ENCODE peak calls at places on chromosomes 5 and 9, in nine cellular contexts. X is left ventricle myocardium inferior; E is GM23248; H is mesenchymal stem cell; N is adrenal gland; D is aorta; B is kidney epithelial cell; W is osteoblast; Z is CD8-positive, alpha-beta T cell. Q is an unnamed sample. For H3K27me3, the result is how much of the 10 kb centered on the place peaks cover.

GRCh38 chr5:154129868-154130267 is 60.7 kb upstream of the GALNT10 start:
- DNase-seq in E (no peak), D (no peak), X (no peak), N (no peak), Z (no peak), H (no peak), B (no peak), W (no peak), Q (no peak)

GRCh38 chr9:69186841-69187611 is 12.9 kb downstream of the TJP2 start:
- DNase-seq in E (peak), X (no peak), Z (no peak), W (peak), H (peak), D (no peak), B (no peak), N (no peak), Q (no peak)

GRCh38 chr9:81848472-81848871 is 79.8 kb upstream of the SPATA31D4 start:
- DNase-seq in N (no peak), H (peak), D (no peak), Z (no peak), X (no peak), E (peak), W (peak), B (no peak), Q (no peak)

GRCh38 chr5:95848701-95849100 is 26.2 kb upstream of the GLRX start:
- DNase-seq in H (no peak), E (peak), Z (no peak), B (no peak), X (no peak), W (peak), D (no peak), N (no peak), Q (peak)

GRCh38 chr9:71608825-71609452 is 159.4 kb downstream of the CEMIP2 start:
- DNase-seq in B (no peak), W (no peak), N (no peak), Z (no peak), E (no peak), H (no peak), D (no peak), X (no peak), Q (no peak)

GRCh38 chr9:135731454-135731853 is 29.5 kb downstream of the KCNT1 start:
- DNase-seq in B (no peak), D (no peak), Z (no peak), E (no peak), W (no peak), N (no peak), H (no peak), X (no peak), Q (no peak)

GRCh38 chr5:16431482-16431881 is 34.1 kb downstream of the ZNF622 start:
- DNase-seq in X (no peak), W (no peak), Z (no peak), B (no peak), N (no peak), E (no peak), D (no peak), H (no peak), Q (no peak)

GRCh38 chr9:26723486-26723885 is 169.1 kb downstream of the CAAP1 start:
- DNase-seq in W (no peak), N (peak), X (no peak), D (peak), B (no peak), H (no peak), E (peak), Z (no peak), Q (peak)

GRCh38 chr5:140497897-140498296 is 49.6 kb upstream of the EIF4EBP3 start:
- DNase-seq in D (no peak), X (no peak), N (no peak), B (peak), W (no peak), E (peak), Z (no peak), H (no peak), Q (no peak)

GRCh38 chr9:108580021-108580439 is 275.8 kb downstream of the ACTL7B start:
- DNase-seq in B (peak), Z (no peak), D (no peak), H (no peak), X (no peak), E (peak), N (peak), W (no peak), Q (no peak)

GRCh38 chr9:131853434-131853833 is 113.6 kb upstream of the RAPGEF1 start:
- DNase-seq in X (no peak), N (no peak), D (no peak), H (no peak), E (no peak), W (no peak), Z (no peak), B (no peak), Q (no peak)

GRCh38 chr9:5438301-5439162 is 807 bp upstream of the PLGRKT start:
- DNase-seq in W (no peak), E (peak), B (no peak), Z (no peak), D (peak), N (no peak), X (no peak), H (peak), Q (peak)

GRCh38 chr5:68251386-68251785 is 35.8 kb downstream of the PIK3R1 start:
- DNase-seq in B (no peak), N (no peak), E (no peak), Z (peak), D (peak), X (peak), H (peak), W (no peak), Q (no peak)

GRCh38 chr9:98929866-98930265 is 13.8 kb upstream of the COL15A1 start:
- DNase-seq in D (no peak), N (peak), E (no peak), X (no peak), B (no peak), Z (no peak), W (no peak), H (peak), Q (peak)

GRCh38 chr5:137439645-137440044 is 59.5 kb downstream of the SPOCK1 start:
- DNase-seq in X (no peak), W (no peak), D (no peak), N (no peak), Z (no peak), B (no peak), H (no peak), E (no peak), Q (no peak)

GRCh38 chr5:146599261-146599660 is 83.3 kb upstream of the GPR151 start:
- DNase-seq in Z (no peak), D (no peak), E (no peak), H (no peak), W (no peak), B (no peak), N (no peak), X (no peak), Q (no peak)

GRCh38 chr9:126474786-126475485 is 138.8 kb upstream of the LMX1B start:
- DNase-seq in X (no peak), N (no peak), Z (no peak), H (peak), D (peak), W (peak), E (peak), B (no peak), Q (no peak)

GRCh38 chr5:159849437-159850191 is 66.7 kb upstream of the ADRA1B start:
- DNase-seq in B (peak), Z (no peak), W (no peak), N (no peak), E (peak), D (no peak), H (peak), X (no peak), Q (no peak)

GRCh38 chr9:121336705-121337104 is 33.3 kb downstream of the STOM start:
- DNase-seq in D (no peak), W (no peak), Z (no peak), B (no peak), X (no peak), N (no peak), E (no peak), H (no peak), Q (no peak)

GRCh38 chr5:16140944-16141343 is 38.6 kb downstream of the MARCHF11 start:
- DNase-seq in N (no peak), E (no peak), W (no peak), B (no peak), X (no peak), H (no peak), Z (no peak), D (no peak), Q (no peak)

GRCh38 chr5:57550132-57550531 is 67.5 kb upstream of the ACTBL2 start:
- DNase-seq in D (no peak), B (no peak), H (no peak), E (no peak), W (no peak), N (no peak), X (no peak), Z (no peak), Q (no peak)

GRCh38 chr9:79053613-79054012 is 518.2 kb upstream of the TLE4 start:
- DNase-seq in Z (no peak), D (no peak), H (peak), B (no peak), W (peak), N (no peak), X (no peak), E (no peak), Q (no peak)

DNA sequence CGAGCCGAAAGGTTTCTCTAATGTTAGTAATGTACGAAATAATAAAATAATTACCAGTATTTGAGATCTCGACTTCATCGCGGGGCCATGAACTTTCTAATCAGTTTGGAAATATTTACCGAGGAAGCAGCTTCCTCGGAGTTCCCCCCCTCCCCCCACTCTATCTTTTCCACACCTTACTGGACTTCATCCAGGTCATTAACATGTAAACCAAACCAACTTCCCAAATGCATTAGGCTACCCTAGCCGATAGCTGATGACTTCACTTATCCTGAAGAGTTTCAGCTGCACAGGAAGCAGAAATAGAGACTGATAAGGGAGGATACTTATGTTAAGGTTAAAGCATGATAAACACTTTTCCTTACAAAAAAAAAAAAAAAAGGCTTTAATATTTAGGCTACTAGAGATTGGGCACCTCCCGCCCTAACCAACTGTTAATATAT is 1.5 kb upstream of the MEF2C start:
- DNase-seq in D (no peak), W (peak), Z (no peak), N (no peak), H (no peak), E (peak), B (no peak), X (no peak), Q (no peak)
- H3K27me3 ChIP-seq in D (under half), W (under half), Z (under half), N (under half), H (under half), E (under half), B (under half), X (under half), Q (under half)

DNA sequence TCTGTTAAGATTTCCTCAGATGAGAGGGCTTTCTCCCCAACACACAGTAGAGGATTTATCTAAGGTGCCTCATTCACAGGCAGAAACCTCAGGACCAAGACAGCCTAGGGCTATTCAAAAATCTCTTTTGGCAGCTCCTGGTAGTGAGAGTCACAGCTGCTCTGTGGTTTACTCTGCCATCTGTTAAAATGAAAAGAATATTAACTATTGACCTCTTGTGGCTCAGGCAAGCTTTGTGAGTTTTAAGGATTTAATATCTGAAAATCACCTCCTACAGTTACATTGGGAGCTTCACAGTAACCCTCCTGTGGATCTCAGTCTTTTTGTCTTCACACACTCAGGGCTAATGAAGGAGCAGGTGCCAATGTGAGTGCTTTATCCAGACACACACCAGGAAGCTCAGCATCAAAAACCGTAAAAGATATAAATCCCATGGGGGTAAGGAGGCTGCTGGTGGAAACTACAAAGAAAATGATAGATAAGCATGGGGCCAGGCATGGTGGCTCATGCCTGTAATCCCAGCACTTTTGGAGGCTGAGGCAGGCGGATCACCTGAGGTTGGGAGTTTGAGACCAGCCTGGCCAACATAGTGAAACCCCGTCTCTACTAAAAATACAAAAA is 29.7 kb downstream of the PPP1R2B start:
- DNase-seq in E (no peak), Z (no peak), X (no peak), B (no peak), W (no peak), D (no peak), N (no peak), H (no peak), Q (no peak)
- H3K4me3 ChIP-seq in E (no peak), Z (no peak), X (no peak), B (no peak), W (no peak), D (no peak), N (no peak), H (no peak), Q (no peak)

GRCh38 chr9:124768275-124768674 is 2.8 kb downstream of the NR6A1 start:
- DNase-seq in E (no peak), B (no peak), N (no peak), X (no peak), W (no peak), Z (no peak), D (no peak), H (no peak), Q (no peak)

GRCh38 chr9:124768778-124769350 is 2.2 kb downstream of the NR6A1 start:
- DNase-seq in D (no peak), N (no peak), W (no peak), Z (no peak), B (no peak), X (no peak), H (peak), E (no peak), Q (no peak)

GRCh38 chr9:124771021-124771866 is at the start of gene NR6A1:
- DNase-seq in E (peak), X (peak), W (peak), D (peak), Z (peak), B (peak), H (peak), N (peak), Q (peak)

GRCh38 chr9:124770359-124771020 is 621 bp downstream of the NR6A1 start:
- DNase-seq in Z (no peak), X (no peak), E (no peak), N (no peak), H (no peak), D (peak), B (no peak), W (peak), Q (peak)

DNA sequence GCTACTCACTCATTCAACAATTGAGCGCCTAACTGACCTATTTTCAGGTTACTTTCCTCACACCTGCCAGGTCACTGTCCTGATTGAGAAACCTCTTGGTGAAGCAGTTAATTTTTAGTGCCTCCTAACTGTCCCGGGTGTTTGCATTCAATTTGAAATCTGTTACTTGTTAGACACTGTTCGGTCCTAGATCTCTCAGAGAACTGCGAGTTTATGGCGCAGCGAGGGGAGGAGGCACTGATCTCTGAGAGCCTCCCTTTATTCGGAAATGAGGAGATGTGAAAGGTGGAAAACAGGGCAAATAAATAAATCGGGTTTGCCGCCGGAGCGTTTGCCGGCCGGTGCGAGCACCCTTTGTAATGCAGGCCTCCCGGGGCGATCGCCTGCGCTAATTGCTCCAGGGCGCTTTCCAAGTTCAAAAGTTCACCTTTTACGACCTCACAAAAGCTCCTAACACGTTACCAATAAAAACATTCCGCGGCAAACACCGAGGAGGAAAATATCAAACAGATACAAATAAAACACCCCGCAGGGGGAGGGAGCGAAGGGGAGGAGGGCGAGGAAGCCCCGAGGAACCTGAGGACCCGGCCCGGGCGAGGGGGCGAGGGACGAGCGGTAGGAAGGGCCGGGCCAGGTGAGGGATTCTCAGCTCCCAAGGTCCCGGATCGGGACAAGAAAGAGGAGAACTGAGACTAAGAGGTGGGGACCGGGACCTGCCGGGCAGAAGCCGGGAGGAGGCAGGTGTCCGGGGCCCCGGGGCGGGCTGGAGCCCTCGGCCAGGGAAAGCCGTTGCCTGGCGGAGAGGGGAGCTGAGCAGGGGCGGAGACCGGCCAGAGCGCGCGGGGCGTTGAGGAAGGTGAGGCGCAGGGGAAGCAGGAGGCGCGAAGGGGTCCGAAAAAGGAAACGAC is 1.4 kb downstream of the NR6A1 start:
- DNase-seq in H (peak), D (peak), E (no peak), N (no peak), Z (no peak), B (no peak), W (peak), X (no peak), Q (peak)
- H3K27me3 ChIP-seq in H (half or more), D (under half), E (half or more), N (under half), Z (under half), B (under half), W (half or more), X (under half), Q (under half)

GRCh38 chr5:109406719-109407118 is 3.1 kb downstream of the PJA2 start:
- DNase-seq in N (no peak), E (peak), D (no peak), H (no peak), X (no peak), W (no peak), Z (no peak), B (no peak), Q (no peak)
- H3K4me3 ChIP-seq in N (no peak), E (peak), D (no peak), H (no peak), X (peak), W (peak), Z (no peak), B (no peak), Q (no peak)